ENCODE peak calls at places on chromosome 6, in five cellular contexts. One of them, this sample, is unnamed.

GRCh38 chr6:120951258-120951657 is 383.0 kb downstream of the TBC1D32 start:
- DNase-seq in stimulated activated CD4-positive, alpha-beta T cell treated with anti-CD3 and anti-CD28 coated beads, Interleukin-4, amount 100 ng/mL, for 48 hours: no peak
- DNase-seq in choroid plexus epithelial cell: no peak
- DNase-seq in kidney glomerular epithelial cell: no peak
- DNase-seq in activated naive CD4-positive, alpha-beta T cell treated with anti-CD3 and anti-CD28 coated beads for 36 hours: no peak
- DNase-seq in this sample: no peak

GRCh38 chr6:36320475-36320874 is 16.2 kb downstream of the BNIP5 start:
- DNase-seq in stimulated activated CD4-positive, alpha-beta T cell treated with anti-CD3 and anti-CD28 coated beads, Interleukin-4, amount 100 ng/mL, for 48 hours: no peak
- DNase-seq in kidney glomerular epithelial cell: no peak
- DNase-seq in choroid plexus epithelial cell: peak
- DNase-seq in activated naive CD4-positive, alpha-beta T cell treated with anti-CD3 and anti-CD28 coated beads for 36 hours: no peak
- DNase-seq in this sample: no peak

GRCh38 chr6:109241199-109241598 is 141.1 kb downstream of the CD164 start:
- DNase-seq in kidney glomerular epithelial cell: no peak
- DNase-seq in choroid plexus epithelial cell: peak
- DNase-seq in stimulated activated CD4-positive, alpha-beta T cell treated with anti-CD3 and anti-CD28 coated beads, Interleukin-4, amount 100 ng/mL, for 48 hours: no peak
- DNase-seq in activated naive CD4-positive, alpha-beta T cell treated with anti-CD3 and anti-CD28 coated beads for 36 hours: no peak
- DNase-seq in this sample: no peak

GRCh38 chr6:28258877-28259777 is at the start of gene NKAPL:
- DNase-seq in choroid plexus epithelial cell: peak
- DNase-seq in kidney glomerular epithelial cell: no peak
- DNase-seq in stimulated activated CD4-positive, alpha-beta T cell treated with anti-CD3 and anti-CD28 coated beads, Interleukin-4, amount 100 ng/mL, for 48 hours: peak
- DNase-seq in activated naive CD4-positive, alpha-beta T cell treated with anti-CD3 and anti-CD28 coated beads for 36 hours: peak
- DNase-seq in this sample: peak

GRCh38 chr6:53565886-53566285 is 21.0 kb upstream of the GCLC start:
- DNase-seq in activated naive CD4-positive, alpha-beta T cell treated with anti-CD3 and anti-CD28 coated beads for 36 hours: no peak
- DNase-seq in stimulated activated CD4-positive, alpha-beta T cell treated with anti-CD3 and anti-CD28 coated beads, Interleukin-4, amount 100 ng/mL, for 48 hours: no peak
- DNase-seq in kidney glomerular epithelial cell: no peak
- DNase-seq in choroid plexus epithelial cell: peak
- DNase-seq in this sample: no peak

GRCh38 chr6:2861071-2861821 is 19.6 kb upstream of the SERPINB1 start:
- DNase-seq in stimulated activated CD4-positive, alpha-beta T cell treated with anti-CD3 and anti-CD28 coated beads, Interleukin-4, amount 100 ng/mL, for 48 hours: no peak
- DNase-seq in kidney glomerular epithelial cell: no peak
- DNase-seq in choroid plexus epithelial cell: no peak
- DNase-seq in activated naive CD4-positive, alpha-beta T cell treated with anti-CD3 and anti-CD28 coated beads for 36 hours: peak
- DNase-seq in this sample: no peak

GRCh38 chr6:142887534-142887933 is 57.4 kb downstream of the HIVEP2 start:
- DNase-seq in stimulated activated CD4-positive, alpha-beta T cell treated with anti-CD3 and anti-CD28 coated beads, Interleukin-4, amount 100 ng/mL, for 48 hours: no peak
- DNase-seq in activated naive CD4-positive, alpha-beta T cell treated with anti-CD3 and anti-CD28 coated beads for 36 hours: no peak
- DNase-seq in kidney glomerular epithelial cell: no peak
- DNase-seq in choroid plexus epithelial cell: no peak
- DNase-seq in this sample: no peak

GRCh38 chr6:20404641-20405032 is 3.0 kb downstream of the E2F3 start:
- DNase-seq in activated naive CD4-positive, alpha-beta T cell treated with anti-CD3 and anti-CD28 coated beads for 36 hours: peak
- DNase-seq in choroid plexus epithelial cell: peak
- DNase-seq in stimulated activated CD4-positive, alpha-beta T cell treated with anti-CD3 and anti-CD28 coated beads, Interleukin-4, amount 100 ng/mL, for 48 hours: peak
- DNase-seq in kidney glomerular epithelial cell: peak
- DNase-seq in this sample: peak

GRCh38 chr6:105553174-105553573 is 150.3 kb upstream of the PREP start:
- DNase-seq in kidney glomerular epithelial cell: no peak
- DNase-seq in stimulated activated CD4-positive, alpha-beta T cell treated with anti-CD3 and anti-CD28 coated beads, Interleukin-4, amount 100 ng/mL, for 48 hours: no peak
- DNase-seq in activated naive CD4-positive, alpha-beta T cell treated with anti-CD3 and anti-CD28 coated beads for 36 hours: no peak
- DNase-seq in choroid plexus epithelial cell: no peak
- DNase-seq in this sample: no peak

GRCh38 chr6:165577556-165577955 is 85.5 kb downstream of the PDE10A start:
- DNase-seq in stimulated activated CD4-positive, alpha-beta T cell treated with anti-CD3 and anti-CD28 coated beads, Interleukin-4, amount 100 ng/mL, for 48 hours: no peak
- DNase-seq in kidney glomerular epithelial cell: no peak
- DNase-seq in choroid plexus epithelial cell: no peak
- DNase-seq in activated naive CD4-positive, alpha-beta T cell treated with anti-CD3 and anti-CD28 coated beads for 36 hours: no peak
- DNase-seq in this sample: no peak

GRCh38 chr6:160393966-160394653 is 45.9 kb downstream of the SLC22A3 start:
- DNase-seq in kidney glomerular epithelial cell: no peak
- DNase-seq in activated naive CD4-positive, alpha-beta T cell treated with anti-CD3 and anti-CD28 coated beads for 36 hours: no peak
- DNase-seq in stimulated activated CD4-positive, alpha-beta T cell treated with anti-CD3 and anti-CD28 coated beads, Interleukin-4, amount 100 ng/mL, for 48 hours: no peak
- DNase-seq in choroid plexus epithelial cell: peak
- DNase-seq in this sample: no peak

GRCh38 chr6:4262506-4262905 is 127.1 kb upstream of the ECI2 start:
- DNase-seq in activated naive CD4-positive, alpha-beta T cell treated with anti-CD3 and anti-CD28 coated beads for 36 hours: no peak
- DNase-seq in kidney glomerular epithelial cell: no peak
- DNase-seq in stimulated activated CD4-positive, alpha-beta T cell treated with anti-CD3 and anti-CD28 coated beads, Interleukin-4, amount 100 ng/mL, for 48 hours: no peak
- DNase-seq in choroid plexus epithelial cell: no peak
- DNase-seq in this sample: no peak

GRCh38 chr6:35415065-35415880 is 36.9 kb upstream of the FANCE start:
- DNase-seq in stimulated activated CD4-positive, alpha-beta T cell treated with anti-CD3 and anti-CD28 coated beads, Interleukin-4, amount 100 ng/mL, for 48 hours: no peak
- DNase-seq in activated naive CD4-positive, alpha-beta T cell treated with anti-CD3 and anti-CD28 coated beads for 36 hours: peak
- DNase-seq in choroid plexus epithelial cell: peak
- DNase-seq in kidney glomerular epithelial cell: peak
- DNase-seq in this sample: no peak

GRCh38 chr6:44039191-44039719 is 88.0 kb downstream of the MRPL14 start:
- DNase-seq in activated naive CD4-positive, alpha-beta T cell treated with anti-CD3 and anti-CD28 coated beads for 36 hours: no peak
- DNase-seq in choroid plexus epithelial cell: no peak
- DNase-seq in kidney glomerular epithelial cell: no peak
- DNase-seq in stimulated activated CD4-positive, alpha-beta T cell treated with anti-CD3 and anti-CD28 coated beads, Interleukin-4, amount 100 ng/mL, for 48 hours: no peak
- DNase-seq in this sample: no peak

GRCh38 chr6:13391537-13391936 is 63.2 kb upstream of the TBC1D7 start:
- DNase-seq in stimulated activated CD4-positive, alpha-beta T cell treated with anti-CD3 and anti-CD28 coated beads, Interleukin-4, amount 100 ng/mL, for 48 hours: no peak
- DNase-seq in activated naive CD4-positive, alpha-beta T cell treated with anti-CD3 and anti-CD28 coated beads for 36 hours: no peak
- DNase-seq in choroid plexus epithelial cell: no peak
- DNase-seq in kidney glomerular epithelial cell: no peak
- DNase-seq in this sample: no peak

GRCh38 chr6:51398793-51399192 is 580.1 kb downstream of the TFAP2B start:
- DNase-seq in choroid plexus epithelial cell: no peak
- DNase-seq in stimulated activated CD4-positive, alpha-beta T cell treated with anti-CD3 and anti-CD28 coated beads, Interleukin-4, amount 100 ng/mL, for 48 hours: no peak
- DNase-seq in activated naive CD4-positive, alpha-beta T cell treated with anti-CD3 and anti-CD28 coated beads for 36 hours: no peak
- DNase-seq in kidney glomerular epithelial cell: no peak
- DNase-seq in this sample: no peak

GRCh38 chr6:49332781-49333180 is 130.3 kb downstream of the MMUT start:
- DNase-seq in kidney glomerular epithelial cell: no peak
- DNase-seq in activated naive CD4-positive, alpha-beta T cell treated with anti-CD3 and anti-CD28 coated beads for 36 hours: no peak
- DNase-seq in stimulated activated CD4-positive, alpha-beta T cell treated with anti-CD3 and anti-CD28 coated beads, Interleukin-4, amount 100 ng/mL, for 48 hours: no peak
- DNase-seq in choroid plexus epithelial cell: no peak
- DNase-seq in this sample: no peak

GRCh38 chr6:121686611-121687023 is 251.2 kb downstream of the GJA1 start:
- DNase-seq in kidney glomerular epithelial cell: no peak
- DNase-seq in choroid plexus epithelial cell: no peak
- DNase-seq in activated naive CD4-positive, alpha-beta T cell treated with anti-CD3 and anti-CD28 coated beads for 36 hours: no peak
- DNase-seq in stimulated activated CD4-positive, alpha-beta T cell treated with anti-CD3 and anti-CD28 coated beads, Interleukin-4, amount 100 ng/mL, for 48 hours: no peak
- DNase-seq in this sample: no peak